ENCODE peak calls at places on chromosomes 7 and 10, in eight cellular contexts. One of them, this sample, is unnamed.
A peak's percentile ranks its signal among the peaks of the same experiment; 100 is the strongest.

GRCh38 chr10:3987142-3987974 is 202.3 kb upstream of the KLF6 start:
- DNase-seq in right lobe of liver: no peak
- DNase-seq in AG04450: no peak
- DNase-seq in T-cell: no peak
- DNase-seq in caudate nucleus: no peak
- DNase-seq in HEK293T: no peak
- DNase-seq in NCI-H1436: no peak
- DNase-seq in H7: no peak
- DNase-seq in this sample: no peak

GRCh38 chr7:4700577-4701235 is 18.6 kb downstream of the FOXK1 start:
- DNase-seq in right lobe of liver: peak; percentile 37
- DNase-seq in AG04450: peak; percentile 76
- DNase-seq in T-cell: no peak
- DNase-seq in caudate nucleus: no peak
- DNase-seq in HEK293T: no peak
- DNase-seq in NCI-H1436: no peak
- DNase-seq in H7: peak; percentile 59
- DNase-seq in this sample: no peak

GRCh38 chr10:101839421-101840063 is 4.1 kb downstream of the KCNIP2 start:
- DNase-seq in right lobe of liver: peak; percentile 76
- DNase-seq in AG04450: no peak
- DNase-seq in T-cell: peak; percentile 39
- DNase-seq in caudate nucleus: no peak
- DNase-seq in HEK293T: peak; percentile 43
- DNase-seq in NCI-H1436: no peak
- DNase-seq in H7: peak; percentile 95
- DNase-seq in this sample: peak; percentile 67

GRCh38 chr7:117667456-117667855 is 187.6 kb downstream of the CFTR start:
- DNase-seq in right lobe of liver: no peak
- DNase-seq in AG04450: no peak
- DNase-seq in T-cell: no peak
- DNase-seq in caudate nucleus: no peak
- DNase-seq in HEK293T: no peak
- DNase-seq in NCI-H1436: no peak
- DNase-seq in H7: no peak
- DNase-seq in this sample: no peak

GRCh38 chr10:57961487-57961886 is 306.2 kb downstream of the IPMK start:
- DNase-seq in right lobe of liver: no peak
- DNase-seq in AG04450: no peak
- DNase-seq in T-cell: no peak
- DNase-seq in caudate nucleus: no peak
- DNase-seq in HEK293T: no peak
- DNase-seq in NCI-H1436: no peak
- DNase-seq in H7: no peak
- DNase-seq in this sample: no peak

GRCh38 chr10:70109064-70109729 is 23.4 kb downstream of the AIFM2 start:
- DNase-seq in right lobe of liver: peak; percentile 82
- DNase-seq in AG04450: no peak
- DNase-seq in T-cell: no peak
- DNase-seq in caudate nucleus: no peak
- DNase-seq in HEK293T: no peak
- DNase-seq in NCI-H1436: no peak
- DNase-seq in H7: no peak
- DNase-seq in this sample: no peak

GRCh38 chr7:20343211-20343610 is 12.5 kb downstream of the ITGB8 start:
- DNase-seq in right lobe of liver: no peak
- DNase-seq in AG04450: no peak
- DNase-seq in T-cell: no peak
- DNase-seq in caudate nucleus: no peak
- DNase-seq in HEK293T: peak; percentile 14
- DNase-seq in NCI-H1436: no peak
- DNase-seq in H7: peak; percentile 28
- DNase-seq in this sample: no peak

GRCh38 chr10:127945335-127945734 is 38.4 kb downstream of the PTPRE start:
- DNase-seq in right lobe of liver: no peak
- DNase-seq in AG04450: no peak
- DNase-seq in T-cell: no peak
- DNase-seq in caudate nucleus: no peak
- DNase-seq in HEK293T: no peak
- DNase-seq in NCI-H1436: no peak
- DNase-seq in H7: no peak
- DNase-seq in this sample: no peak

GRCh38 chr7:89826574-89826973 is 327.7 kb upstream of the STEAP1 start:
- DNase-seq in right lobe of liver: no peak
- DNase-seq in AG04450: no peak
- DNase-seq in T-cell: no peak
- DNase-seq in caudate nucleus: no peak
- DNase-seq in HEK293T: no peak
- DNase-seq in NCI-H1436: no peak
- DNase-seq in H7: no peak
- DNase-seq in this sample: no peak

GRCh38 chr10:75925999-75926398 is 494.6 kb downstream of the LRMDA start:
- DNase-seq in right lobe of liver: no peak
- DNase-seq in AG04450: no peak
- DNase-seq in T-cell: no peak
- DNase-seq in caudate nucleus: no peak
- DNase-seq in HEK293T: no peak
- DNase-seq in NCI-H1436: no peak
- DNase-seq in H7: no peak
- DNase-seq in this sample: no peak